ENCODE peak calls at places on chromosomes 13 and 19, in four cellular contexts. Z is mesenchymal stem cell, R is H9, U is H1. F is an unnamed sample.

GRCh38 chr13:99425485-99426341 is 75.6 kb upstream of the TM9SF2 start:
- DNase-seq in Z (no peak), R (peak; percentile 24), U (no peak), F (no peak)

GRCh38 chr13:79541426-79542049 is 60.6 kb downstream of the NDFIP2 start:
- DNase-seq in Z (peak; percentile 76), R (no peak), U (no peak), F (peak; percentile 63)

GRCh38 chr13:96792736-96793444 is 201.4 kb downstream of the OXGR1 start:
- DNase-seq in Z (no peak), R (no peak), U (no peak), F (no peak)

GRCh38 chr13:111123221-111123620 is 8.1 kb downstream of the ARHGEF7 start:
- DNase-seq in Z (no peak), R (no peak), U (no peak), F (no peak)

GRCh38 chr13:94192576-94192975 is 286.9 kb downstream of the DCT start:
- DNase-seq in Z (no peak), R (peak; percentile 57), U (no peak), F (peak; percentile 29)

GRCh38 chr13:89968468-89968867 is 1379.0 kb upstream of the MIR17HG start:
- DNase-seq in Z (no peak), R (no peak), U (no peak), F (no peak)

GRCh38 chr13:35388979-35389378 is 87.5 kb downstream of the MAB21L1 start:
- DNase-seq in Z (peak; percentile 3), R (no peak), U (no peak), F (peak; percentile 2)

GRCh38 chr19:49422407-49423277 is 599 bp downstream of the PTH2 start:
- DNase-seq in Z (peak; percentile 33), R (peak; percentile 88), U (no peak), F (peak; percentile 79)

GRCh38 chr19:2777952-2778683 is 5.0 kb downstream of the SGTA start:
- DNase-seq in Z (no peak), R (no peak), U (no peak), F (no peak)

GRCh38 chr13:110109910-110110309 is 197.0 kb downstream of the COL4A1 start:
- DNase-seq in Z (peak; percentile 91), R (peak; percentile 54), U (no peak), F (no peak)

GRCh38 chr19:6223461-6224307 is 56.1 kb downstream of the MLLT1 start:
- DNase-seq in Z (no peak), R (no peak), U (no peak), F (no peak)

GRCh38 chr13:110354209-110354627 is 47.1 kb downstream of the COL4A2 start:
- DNase-seq in Z (peak; percentile 48), R (no peak), U (no peak), F (no peak)

GRCh38 chr13:48235100-48235813 is 2.3 kb downstream of the ITM2B start:
- DNase-seq in Z (peak; percentile 54), R (peak; percentile 55), U (no peak), F (no peak)

GRCh38 chr13:76331948-76332712 is 554.1 kb downstream of the KCTD12 start:
- DNase-seq in Z (peak; percentile 44), R (no peak), U (no peak), F (no peak)

GRCh38 chr13:97904059-97904458 is 49.4 kb upstream of the IPO5 start:
- DNase-seq in Z (no peak), R (no peak), U (no peak), F (no peak)

GRCh38 chr13:77599351-77599750 is 63.8 kb downstream of the SCEL start:
- DNase-seq in Z (no peak), R (no peak), U (no peak), F (no peak)

GRCh38 chr13:24356837-24357236 is 47.5 kb downstream of the C1QTNF9 start:
- DNase-seq in Z (no peak), R (no peak), U (no peak), F (no peak)

GRCh38 chr19:45446295-45446694 is 21.5 kb upstream of the FOSB start:
- DNase-seq in Z (peak; percentile 64), R (no peak), U (no peak), F (no peak)

GRCh38 chr13:23750383-23751121 is 138.6 kb downstream of the MIPEP start:
- DNase-seq in Z (peak; percentile 30), R (no peak), U (no peak), F (no peak)

GRCh38 chr13:31209819-31210209 is 10.0 kb downstream of the B3GLCT start:
- DNase-seq in Z (no peak), R (no peak), U (no peak), F (no peak)

GRCh38 chr19:33388817-33389573 is 15.5 kb downstream of the CEBPG start:
- DNase-seq in Z (no peak), R (no peak), U (no peak), F (no peak)

GRCh38 chr13:27622102-27622820 is 569 bp downstream of the POLR1D start:
- DNase-seq in Z (peak; percentile 60), R (no peak), U (no peak), F (no peak)

GRCh38 chr13:33183431-33184130 is 102.0 kb downstream of the STARD13 start:
- DNase-seq in Z (peak; percentile 72), R (no peak), U (no peak), F (no peak)

GRCh38 chr19:48741222-48741999 is 1.0 kb upstream of the RASIP1 start:
- DNase-seq in Z (no peak), R (peak; percentile 78), U (no peak), F (no peak)

GRCh38 chr13:30615851-30616311 is 1.8 kb upstream of the USPL1 start:
- DNase-seq in Z (peak; percentile 52), R (no peak), U (no peak), F (no peak)

GRCh38 chr19:3441089-3441985 is 39.0 kb downstream of the SMIM24 start:
- DNase-seq in Z (no peak), R (no peak), U (no peak), F (no peak)

GRCh38 chr19:31274964-31275319 is 74.3 kb downstream of the TSHZ3 start:
- DNase-seq in Z (no peak), R (no peak), U (no peak), F (no peak)

GRCh38 chr19:799076-799881 is 2.0 kb downstream of the PTBP1 start:
- DNase-seq in Z (peak; percentile 73), R (peak; percentile 54), U (no peak), F (peak; percentile 58)

GRCh38 chr19:58522709-58523108 is 3.1 kb upstream of the ZBTB45 start:
- DNase-seq in Z (no peak), R (peak; percentile 48), U (no peak), F (no peak)

GRCh38 chr19:42132030-42132628 is at the start of gene POU2F2:
- DNase-seq in Z (peak; percentile 30), R (peak; percentile 60), U (no peak), F (no peak)

GRCh38 chr19:1147934-1148549 is 26.0 kb downstream of the SBNO2 start:
- DNase-seq in Z (no peak), R (no peak), U (no peak), F (no peak)

GRCh38 chr19:6509118-6509971 is 7.2 kb upstream of the TUBB4A start:
- DNase-seq in Z (no peak), R (no peak), U (no peak), F (no peak)

GRCh38 chr19:30662211-30662861 is 290.2 kb downstream of the ZNF536 start:
- DNase-seq in Z (no peak), R (no peak), U (no peak), F (no peak)

GRCh38 chr19:31269425-31270127 is 79.7 kb downstream of the TSHZ3 start:
- DNase-seq in Z (no peak), R (no peak), U (no peak), F (no peak)

GRCh38 chr13:112968910-112969691 is at the start of gene MCF2L:
- DNase-seq in Z (peak; percentile 38), R (peak; percentile 57), U (no peak), F (peak; percentile 38)

GRCh38 chr13:43785681-43786471 is 896 bp downstream of the ENOX1 start:
- DNase-seq in Z (peak; percentile 81), R (peak; percentile 73), U (no peak), F (peak; percentile 41)

GRCh38 chr19:48868196-48868886 is at the start of gene PLEKHA4:
- DNase-seq in Z (peak; percentile 81), R (peak; percentile 57), U (no peak), F (no peak)

GRCh38 chr13:40317980-40318327 is 348.5 kb downstream of the FOXO1 start:
- DNase-seq in Z (no peak), R (no peak), U (no peak), F (no peak)

GRCh38 chr13:40316301-40316700 is 350.1 kb downstream of the FOXO1 start:
- DNase-seq in Z (no peak), R (no peak), U (no peak), F (no peak)

GRCh38 chr13:40309881-40310280 is 356.6 kb downstream of the FOXO1 start:
- DNase-seq in Z (no peak), R (no peak), U (no peak), F (no peak)

GRCh38 chr13:40315416-40316064 is 350.9 kb downstream of the FOXO1 start:
- DNase-seq in Z (no peak), R (no peak), U (no peak), F (no peak)

GRCh38 chr13:40313269-40314200 is 352.9 kb downstream of the FOXO1 start:
- DNase-seq in Z (no peak), R (no peak), U (no peak), F (no peak)
- H2BK12ac ChIP-seq in Z (no peak overlapping the region), R (no peak overlapping the region), U (no peak overlapping the region), F (no peak overlapping the region)

GRCh38 chr13:37136187-37136586 is 30.7 kb upstream of the CSNK1A1L start:
- DNase-seq in Z (peak; percentile 20), R (no peak), U (no peak), F (no peak)
- H4K8ac ChIP-seq in Z (no peak overlapping the region), R (no peak overlapping the region), U (no peak overlapping the region), F (no peak overlapping the region)

DNA sequence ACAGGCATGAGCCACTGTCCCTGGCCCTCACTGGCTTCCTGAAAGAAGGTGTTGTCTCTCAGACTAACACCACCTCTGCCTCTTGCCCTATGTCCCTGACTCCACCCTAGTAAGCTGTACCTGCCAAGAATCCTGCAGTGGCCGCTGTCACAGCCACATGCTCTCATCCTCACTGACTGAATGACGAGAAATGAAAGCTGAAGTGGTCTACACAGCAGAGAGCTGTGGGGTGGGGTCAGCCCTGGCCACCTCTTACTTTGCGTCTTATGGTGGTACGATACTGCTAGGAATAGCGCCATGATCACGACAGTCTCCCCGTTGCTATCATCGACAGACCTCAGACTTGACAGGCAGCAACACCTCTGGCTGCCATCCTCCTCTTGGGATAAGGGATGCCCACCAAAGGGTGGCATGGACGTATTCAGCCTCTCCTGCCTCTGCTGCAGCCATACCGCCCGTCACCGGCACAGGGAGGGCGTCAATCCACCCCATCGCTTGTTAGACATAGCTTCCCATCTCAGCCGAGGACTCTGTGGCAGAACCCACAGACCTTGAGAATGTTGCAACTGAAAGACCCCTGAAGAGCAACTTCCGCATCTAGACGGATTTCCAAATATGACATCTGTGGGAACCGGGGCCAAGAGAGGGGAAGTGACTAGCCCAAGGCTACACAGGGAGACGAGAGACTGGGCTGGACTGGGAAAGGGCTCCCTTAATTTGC is 809 bp downstream of the MYO1F start:
- DNase-seq in Z (no peak), R (no peak), U (no peak), F (no peak)
- H2BK15ac ChIP-seq in Z (no peak overlapping the region), R (no peak overlapping the region), U (peak overlapping the region; percentile 73), F (peak overlapping the region; percentile 26)

GRCh38 chr19:38642176-38642575 is 5.3 kb upstream of the ACTN4 start:
- DNase-seq in Z (no peak), R (no peak), U (no peak), F (no peak)
- H2BK12ac ChIP-seq in Z (no peak overlapping the region), R (peak overlapping the region; percentile 82), U (peak overlapping the region; percentile 77), F (no peak overlapping the region)

DNA sequence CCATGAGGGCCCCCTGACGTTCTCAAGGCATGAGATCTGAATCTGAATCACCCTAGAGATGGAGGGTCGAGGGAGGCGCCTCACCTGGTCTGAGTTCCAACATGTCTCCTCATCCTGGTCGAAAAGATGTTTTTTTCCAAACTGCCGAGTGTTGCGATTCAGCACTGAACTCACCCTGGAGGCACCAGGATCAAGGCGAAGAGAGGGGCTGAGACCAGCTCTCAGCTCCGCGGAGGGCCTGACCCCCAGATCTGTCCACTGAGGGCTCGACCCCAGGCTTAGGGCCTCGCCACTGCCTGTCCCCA is 555 bp downstream of the NR2C2AP start:
- DNase-seq in Z (no peak), R (no peak), U (no peak), F (no peak)
- H4K8ac ChIP-seq in Z (peak overlapping the region; percentile 4), R (no peak overlapping the region), U (peak overlapping the region; percentile 75), F (no peak overlapping the region)